ENCODE peak calls at places on chromosome 6, in six cellular contexts. T is naive thymus-derived CD4-positive, alpha-beta T cell; W is gastrocnemius medialis; S is substantia nigra; M is A549; O is astrocyte. L is an unnamed sample.

GRCh38 chr6:129733290-129733689 is 23.3 kb upstream of the ARHGAP18 start:
- DNase-seq in T (no peak), W (no peak), S (no peak), O (no peak), M (no peak), L (no peak)

GRCh38 chr6:74420221-74420620 is 724.2 kb downstream of the CD109 start:
- DNase-seq in O (no peak), W (no peak), T (no peak), M (no peak), S (no peak), L (no peak)

GRCh38 chr6:76792394-76792793 is 670.9 kb downstream of the HTR1B start:
- DNase-seq in T (no peak), S (no peak), W (no peak), M (no peak), O (no peak), L (peak)

GRCh38 chr6:145948328-145948727 is 15.8 kb downstream of the SHPRH start:
- DNase-seq in T (no peak), O (peak), W (no peak), M (no peak), S (no peak), L (no peak)

GRCh38 chr6:129280719-129281118 is 397.8 kb downstream of the LAMA2 start:
- DNase-seq in S (no peak), O (no peak), T (peak), W (no peak), M (no peak), L (no peak)

GRCh38 chr6:125507987-125508655 is 206.4 kb upstream of the HDDC2 start:
- DNase-seq in W (no peak), T (no peak), O (no peak), S (no peak), M (no peak), L (no peak)

GRCh38 chr6:148547110-148547509 is 199.7 kb upstream of the UST start:
- DNase-seq in M (no peak), O (no peak), T (no peak), S (no peak), W (no peak), L (no peak)

GRCh38 chr6:134464690-134465411 is 146.9 kb upstream of the SGK1 start:
- DNase-seq in O (peak), W (peak), S (no peak), T (no peak), M (peak), L (no peak)

GRCh38 chr6:37584654-37585522 is 85.2 kb upstream of the CCDC167 start:
- DNase-seq in S (no peak), T (no peak), M (no peak), O (no peak), W (no peak), L (peak)

GRCh38 chr6:108105584-108105983 is 31.0 kb upstream of the OSTM1 start:
- DNase-seq in M (no peak), W (no peak), S (no peak), T (no peak), O (peak), L (no peak)

GRCh38 chr6:165119231-165120020 is 190.0 kb downstream of the C6orf118 start:
- DNase-seq in W (no peak), S (no peak), T (no peak), O (peak), M (no peak), L (no peak)

DNA sequence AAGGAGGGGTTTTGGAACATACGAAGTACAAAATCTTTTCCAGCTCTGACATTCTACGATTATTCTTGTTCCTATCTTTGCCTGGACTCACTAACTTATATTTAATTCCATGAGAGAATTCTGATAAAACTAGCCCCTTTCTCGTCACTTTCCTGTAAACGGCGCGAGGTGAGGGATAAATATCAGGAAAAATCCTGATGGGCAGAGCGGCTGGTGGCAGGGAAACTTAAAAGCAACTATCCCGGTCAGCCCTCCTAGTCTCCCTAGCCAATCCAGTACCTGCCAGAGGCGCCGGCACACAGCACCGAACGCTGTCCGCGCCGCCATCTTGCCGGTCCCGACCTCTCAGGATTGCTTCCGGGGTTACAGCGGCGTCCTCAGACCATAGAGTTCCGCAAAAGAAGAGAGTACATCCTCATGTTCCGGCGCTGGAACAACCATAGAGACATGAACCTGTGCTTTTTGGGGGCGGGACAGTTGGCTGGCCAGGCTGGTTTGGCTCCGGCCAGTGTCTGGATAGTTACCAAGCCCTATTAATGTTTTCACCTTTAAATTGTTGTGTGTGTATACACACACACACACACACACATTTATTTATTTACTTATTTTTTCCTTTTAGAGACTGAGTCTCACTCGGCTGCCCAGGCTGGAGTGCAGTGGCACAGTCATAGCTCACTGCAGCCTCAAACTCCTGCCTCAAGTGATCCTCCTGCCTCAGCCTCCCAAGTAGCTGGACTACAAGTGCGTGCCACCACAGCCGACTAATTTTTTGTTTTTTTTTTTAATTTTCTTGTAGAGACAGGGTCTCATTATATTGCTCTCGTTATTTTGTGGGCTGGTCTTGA is at the start of gene MRPS10:
- DNase-seq in T (peak), M (peak), O (peak), W (peak), S (peak), L (peak)
- H3K27ac ChIP-seq in T (peak), M (peak), O (peak), W (peak), S (peak), L (peak)

GRCh38 chr6:72813807-72814596 is 192.1 kb downstream of the KCNQ5 start:
- DNase-seq in S (no peak), M (no peak), W (peak), O (no peak), T (no peak), L (no peak)
- H3K27ac ChIP-seq in S (no peak), M (no peak), W (peak), O (no peak), T (no peak), L (no peak)

DNA sequence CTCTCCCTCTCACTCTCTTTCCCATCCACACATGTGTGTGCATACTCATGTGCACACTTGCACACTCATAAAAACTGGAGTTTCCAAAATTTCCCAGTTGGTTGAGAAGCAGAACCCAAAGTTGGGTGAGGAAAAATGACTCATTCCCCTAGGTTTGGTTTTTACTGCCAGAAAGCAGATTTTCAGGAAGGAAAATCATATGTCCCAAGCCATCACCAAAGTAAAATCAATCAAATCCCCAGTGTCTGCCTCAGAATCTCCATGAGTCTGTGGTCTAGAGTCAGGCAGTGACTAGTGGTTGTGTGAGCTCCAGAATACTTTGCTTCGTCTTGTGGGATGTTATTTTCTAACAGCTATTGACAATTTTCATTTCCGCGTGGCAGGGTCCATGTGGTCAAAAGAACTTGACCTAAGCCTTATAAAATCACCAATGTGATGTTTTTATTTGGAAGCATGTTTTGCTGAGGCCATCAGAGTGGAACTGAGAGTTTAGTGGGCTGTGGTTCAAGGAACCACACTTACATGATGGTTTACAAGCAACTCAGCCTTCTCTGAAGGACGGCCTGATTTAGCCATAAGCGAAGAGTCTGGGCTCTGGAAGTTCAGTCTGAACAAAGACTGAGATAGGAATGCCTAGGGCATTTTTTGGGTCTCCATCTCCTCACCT is 81.9 kb upstream of the CCN6 start:
- DNase-seq in M (no peak), S (no peak), O (peak), T (no peak), W (no peak), L (no peak)
- H3K27ac ChIP-seq in M (no peak), S (no peak), O (peak), T (peak), W (no peak), L (peak)

DNA sequence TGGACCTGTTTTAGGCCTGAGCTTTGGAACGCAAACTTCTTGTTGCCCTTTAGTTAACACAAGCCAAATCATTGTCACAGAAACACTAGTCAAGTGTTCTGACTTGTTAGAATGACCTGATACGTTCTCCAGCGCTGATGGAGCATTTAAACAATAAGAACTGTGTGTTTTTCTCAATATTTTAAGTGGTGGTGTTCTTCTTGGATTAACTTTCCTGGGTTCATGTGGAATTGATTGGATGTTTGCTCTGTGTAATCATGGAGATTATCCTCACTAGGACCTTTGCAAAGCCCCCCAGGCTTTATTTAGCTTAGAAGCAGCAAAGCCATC is 1.6 kb downstream of the LRRC1 start:
- DNase-seq in M (no peak), O (no peak), S (no peak), T (no peak), W (no peak), L (no peak)
- H3K27ac ChIP-seq in M (no peak), O (no peak), S (peak), T (no peak), W (no peak), L (no peak)

L was measured in osteoblast.